ENCODE peak calls at places on chromosome 17, in ten cellular contexts. I is GM23248; Z is heart right ventricle; F is tibial artery; W is mesenchymal stem cell; N is CD8-positive, alpha-beta memory T cell; S is CD4-positive, CD25-positive, alpha-beta regulatory T cell; L is body of pancreas; P is MM.1S; Y is Caco-2. U is an unnamed sample. For H3K36me3, the result is how much of the 10 kb centered on the place peaks cover.

GRCh38 chr17:77233635-77234334 is 93.0 kb downstream of the SEC14L1 start:
- DNase-seq in I (peak), Z (no peak), F (no peak), W (peak), N (no peak), S (no peak), L (no peak), P (peak), Y (no peak), U (no peak)

GRCh38 chr17:77498875-77499698 is 358.3 kb downstream of the SEC14L1 start:
- DNase-seq in I (no peak), Z (no peak), F (no peak), W (no peak), N (no peak), S (no peak), L (no peak), P (no peak), Y (no peak), U (peak)

GRCh38 chr17:74860229-74860998 is 729 bp upstream of the GRIN2C start:
- DNase-seq in I (no peak), Z (no peak), F (no peak), W (no peak), N (peak), S (peak), L (no peak), P (no peak), Y (no peak), U (no peak)

GRCh38 chr17:74296548-74296936 is 22.5 kb downstream of the DNAI2 start:
- DNase-seq in I (peak), Z (peak), F (no peak), W (peak), N (no peak), S (peak), L (peak), P (peak), Y (peak), U (peak)

GRCh38 chr17:83196973-83197880 is 117.8 kb downstream of the METRNL start:
- DNase-seq in I (peak), Z (no peak), F (peak), W (no peak), N (no peak), S (no peak), L (peak), P (no peak), Y (peak), U (no peak)

GRCh38 chr17:40552806-40553693 is 12.2 kb downstream of the CCR7 start:
- DNase-seq in I (peak), Z (no peak), F (peak), W (no peak), N (no peak), S (no peak), L (no peak), P (no peak), Y (peak), U (peak)

GRCh38 chr17:40068129-40068581 is 5.4 kb downstream of the THRA start:
- DNase-seq in I (peak), Z (no peak), F (no peak), W (no peak), N (no peak), S (no peak), L (no peak), P (no peak), Y (no peak), U (no peak)

GRCh38 chr17:5832886-5833285 is 237.3 kb upstream of the WSCD1 start:
- DNase-seq in I (peak), Z (no peak), F (no peak), W (peak), N (peak), S (no peak), L (no peak), P (no peak), Y (no peak), U (no peak)

GRCh38 chr17:74478369-74479100 is 12.1 kb downstream of the CD300A start:
- DNase-seq in I (peak), Z (no peak), F (no peak), W (no peak), N (peak), S (peak), L (no peak), P (no peak), Y (no peak), U (no peak)

GRCh38 chr17:73348018-73348823 is 36.4 kb upstream of the CDC42EP4 start:
- DNase-seq in I (no peak), Z (no peak), F (no peak), W (no peak), N (no peak), S (no peak), L (no peak), P (no peak), Y (no peak), U (no peak)

GRCh38 chr17:38970128-38970527 is 2.9 kb upstream of the FBXO47 start:
- DNase-seq in I (no peak), Z (no peak), F (no peak), W (no peak), N (no peak), S (no peak), L (no peak), P (no peak), Y (no peak), U (no peak)

GRCh38 chr17:62708587-62708986 is 81.1 kb downstream of the MRC2 start:
- DNase-seq in I (peak), Z (no peak), F (no peak), W (no peak), N (no peak), S (no peak), L (no peak), P (no peak), Y (no peak), U (no peak)

GRCh38 chr17:17913695-17914332 is 58.4 kb downstream of the TOM1L2 start:
- DNase-seq in I (peak), Z (peak), F (peak), W (peak), N (no peak), S (peak), L (peak), P (peak), Y (peak), U (peak)

GRCh38 chr17:32303861-32304288 is 38.1 kb downstream of the C17orf75 start:
- DNase-seq in I (no peak), Z (no peak), F (no peak), W (no peak), N (no peak), S (no peak), L (no peak), P (no peak), Y (no peak), U (no peak)

GRCh38 chr17:76549539-76549938 is 9.7 kb downstream of the PRCD start:
- DNase-seq in I (no peak), Z (no peak), F (no peak), W (no peak), N (no peak), S (no peak), L (no peak), P (no peak), Y (no peak), U (no peak)

GRCh38 chr17:65394811-65395472 is 166.5 kb downstream of the AXIN2 start:
- DNase-seq in I (no peak), Z (no peak), F (no peak), W (no peak), N (no peak), S (no peak), L (no peak), P (no peak), Y (no peak), U (no peak)

GRCh38 chr17:77487677-77488530 is 347.1 kb downstream of the SEC14L1 start:
- DNase-seq in I (no peak), Z (peak), F (no peak), W (no peak), N (no peak), S (no peak), L (no peak), P (no peak), Y (no peak), U (no peak)

GRCh38 chr17:32656851-32657250 is 170.1 kb downstream of the CDK5R1 start:
- DNase-seq in I (no peak), Z (no peak), F (no peak), W (no peak), N (no peak), S (no peak), L (no peak), P (no peak), Y (no peak), U (no peak)

GRCh38 chr17:1482686-1483445 is 9.6 kb downstream of the MYO1C start:
- DNase-seq in I (no peak), Z (no peak), F (no peak), W (no peak), N (no peak), S (no peak), L (no peak), P (no peak), Y (peak), U (no peak)

GRCh38 chr17:1481736-1482135 is 10.8 kb downstream of the MYO1C start:
- DNase-seq in I (peak), Z (no peak), F (no peak), W (no peak), N (no peak), S (no peak), L (no peak), P (no peak), Y (no peak), U (no peak)

GRCh38 chr17:1484060-1484535 is 8.4 kb downstream of the MYO1C start:
- DNase-seq in I (no peak), Z (no peak), F (no peak), W (no peak), N (no peak), S (no peak), L (no peak), P (no peak), Y (no peak), U (no peak)

GRCh38 chr17:1478418-1478817 is 14.1 kb downstream of the MYO1C start:
- DNase-seq in I (no peak), Z (no peak), F (no peak), W (no peak), N (no peak), S (no peak), L (no peak), P (no peak), Y (no peak), U (no peak)

GRCh38 chr17:1480747-1481465 is 11.6 kb downstream of the MYO1C start:
- DNase-seq in I (peak), Z (no peak), F (no peak), W (no peak), N (no peak), S (no peak), L (no peak), P (no peak), Y (no peak), U (no peak)
- H3K36me3 ChIP-seq in I (under half), Z (under half), F (under half), W (half or more), N (under half), S (under half), L (under half), P (under half), Y (under half), U (under half)

GRCh38 chr17:57875109-57876022 is 25.5 kb upstream of the MRPS23 start:
- DNase-seq in I (peak), Z (peak), F (peak), W (peak), N (no peak), S (no peak), L (peak), P (peak), Y (peak), U (no peak)
- H3K36me3 ChIP-seq in I (under half), Z (under half), F (under half), W (half or more), N (under half), S (under half), L (under half), P (under half), Y (under half), U (under half)

GRCh38 chr17:4541041-4541327 is 14.2 kb downstream of the MYBBP1A start:
- DNase-seq in I (no peak), Z (no peak), F (no peak), W (no peak), N (no peak), S (no peak), L (no peak), P (no peak), Y (no peak), U (no peak)
- H3K36me3 ChIP-seq in I (under half), Z (under half), F (under half), W (half or more), N (under half), S (under half), L (under half), P (under half), Y (under half), U (under half)

GRCh38 chr17:80316927-80317705 is 56.5 kb downstream of the RNF213 start:
- DNase-seq in I (no peak), Z (peak), F (peak), W (no peak), N (no peak), S (no peak), L (no peak), P (no peak), Y (no peak), U (peak)

GRCh38 chr17:80317706-80317980 is 57.0 kb downstream of the RNF213 start:
- DNase-seq in I (no peak), Z (no peak), F (no peak), W (no peak), N (no peak), S (no peak), L (no peak), P (no peak), Y (no peak), U (peak)

GRCh38 chr17:80318166-80318565 is 57.5 kb downstream of the RNF213 start:
- DNase-seq in I (no peak), Z (no peak), F (peak), W (no peak), N (no peak), S (no peak), L (no peak), P (no peak), Y (no peak), U (peak)

GRCh38 chr17:80315517-80316182 is 55.0 kb downstream of the RNF213 start:
- DNase-seq in I (no peak), Z (no peak), F (no peak), W (no peak), N (no peak), S (no peak), L (no peak), P (no peak), Y (no peak), U (no peak)

GRCh38 chr17:80316431-80316830 is 55.8 kb downstream of the RNF213 start:
- DNase-seq in I (no peak), Z (no peak), F (peak), W (no peak), N (no peak), S (no peak), L (no peak), P (no peak), Y (no peak), U (peak)
- H3K36me3 ChIP-seq in I (under half), Z (under half), F (half or more), W (half or more), N (half or more), S (half or more), L (under half), P (under half), Y (under half), U (half or more)

GRCh38 chr17:42107124-42107523 is 5.4 kb downstream of the DHX58 start:
- DNase-seq in I (no peak), Z (no peak), F (no peak), W (no peak), N (no peak), S (no peak), L (no peak), P (no peak), Y (no peak), U (no peak)
- H3K36me3 ChIP-seq in I (under half), Z (under half), F (under half), W (under half), N (under half), S (under half), L (under half), P (under half), Y (under half), U (under half)

GRCh38 chr17:45090711-45091110 is 29.6 kb downstream of the NMT1 start:
- DNase-seq in I (peak), Z (no peak), F (no peak), W (no peak), N (no peak), S (no peak), L (no peak), P (no peak), Y (no peak), U (no peak)
- H3K36me3 ChIP-seq in I (half or more), Z (under half), F (under half), W (half or more), N (half or more), S (half or more), L (under half), P (under half), Y (under half), U (under half)

DNA sequence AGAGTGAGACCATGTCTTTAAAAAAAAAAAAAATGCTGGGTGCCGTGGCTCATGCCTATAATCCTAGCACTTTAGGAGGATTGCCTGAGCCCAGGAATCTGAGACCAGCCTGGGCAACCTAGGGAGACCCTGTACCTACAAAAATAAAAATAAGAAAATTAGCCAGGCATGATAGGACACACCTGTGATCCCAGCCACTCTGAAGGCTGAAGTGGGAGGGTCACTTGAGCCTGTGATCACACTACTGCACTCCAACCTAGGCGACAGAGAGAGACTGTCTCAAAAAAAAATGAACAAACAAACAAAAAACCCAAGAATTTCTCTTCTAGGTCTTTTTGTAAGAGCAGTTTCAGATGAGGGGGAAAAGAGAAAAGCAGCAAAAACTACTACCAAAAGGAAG is 34.6 kb downstream of the NME2 start:
- DNase-seq in I (no peak), Z (no peak), F (no peak), W (no peak), N (no peak), S (no peak), L (no peak), P (no peak), Y (no peak), U (no peak)
- H3K36me3 ChIP-seq in I (half or more), Z (under half), F (half or more), W (half or more), N (under half), S (half or more), L (under half), P (under half), Y (under half), U (under half)

GRCh38 chr17:45115015-45115625 is 17.2 kb downstream of the PLCD3 start:
- DNase-seq in I (no peak), Z (no peak), F (no peak), W (no peak), N (no peak), S (no peak), L (no peak), P (no peak), Y (no peak), U (no peak)
- H3K36me3 ChIP-seq in I (under half), Z (under half), F (under half), W (half or more), N (under half), S (under half), L (under half), P (under half), Y (under half), U (under half)

GRCh38 chr17:7572588-7573323 is 6.7 kb upstream of the CD68 start:
- DNase-seq in I (peak), Z (peak), F (peak), W (peak), N (peak), S (peak), L (peak), P (peak), Y (peak), U (peak)
- H3K36me3 ChIP-seq in I (under half), Z (under half), F (under half), W (half or more), N (half or more), S (under half), L (under half), P (under half), Y (under half), U (half or more)

GRCh38 chr17:57120814-57121213 is 35.8 kb downstream of the AKAP1 start:
- DNase-seq in I (no peak), Z (no peak), F (no peak), W (no peak), N (no peak), S (no peak), L (peak), P (no peak), Y (no peak), U (no peak)
- H3K36me3 ChIP-seq in I (under half), Z (under half), F (half or more), W (half or more), N (under half), S (half or more), L (under half), P (under half), Y (under half), U (half or more)

U was measured in Peyer's patch.